ENCODE peak calls at places on chromosome X, in nine cellular contexts. H, F, A, I, J, V, E, T and Y are unnamed samples.

GRCh38 chrX:131752493-131753198 is 208.8 kb downstream of the OR13H1 start:
- DNase-seq in H (peak; percentile 90), F (no peak), A (peak; percentile 64), I (peak; percentile 84), J (no peak), V (peak; percentile 76), E (no peak), T (no peak), Y (peak; percentile 86)

GRCh38 chrX:51047950-51048349 is 137.4 kb downstream of the BMP15 start:
- DNase-seq in H (no peak), F (no peak), A (no peak), I (no peak), J (no peak), V (no peak), E (peak; percentile 14), T (no peak), Y (no peak)

GRCh38 chrX:13667940-13668339 is 15.0 kb downstream of the TCEANC start:
- DNase-seq in H (no peak), F (no peak), A (no peak), I (no peak), J (no peak), V (no peak), E (no peak), T (no peak), Y (no peak)

GRCh38 chrX:2385224-2385623 is 115.6 kb downstream of the DHRSX start:
- DNase-seq in H (no peak), F (no peak), A (no peak), I (no peak), J (no peak), V (no peak), E (peak; percentile 64), T (no peak), Y (no peak)

GRCh38 chrX:10137516-10137915 is 19.3 kb upstream of the CLCN4 start:
- DNase-seq in H (no peak), F (no peak), A (no peak), I (no peak), J (no peak), V (no peak), E (no peak), T (no peak), Y (no peak)

GRCh38 chrX:71607488-71607887 is 10.8 kb downstream of the CXCR3 start:
- DNase-seq in H (no peak), F (no peak), A (no peak), I (no peak), J (no peak), V (no peak), E (no peak), T (no peak), Y (no peak)

GRCh38 chrX:139382529-139382928 is 148.0 kb upstream of the F9 start:
- DNase-seq in H (no peak), F (no peak), A (no peak), I (no peak), J (no peak), V (no peak), E (no peak), T (peak; percentile 45), Y (no peak)

GRCh38 chrX:10021461-10022272 is 54.5 kb downstream of the CLDN34 start:
- DNase-seq in H (no peak), F (no peak), A (no peak), I (no peak), J (no peak), V (no peak), E (peak; percentile 55), T (no peak), Y (no peak)

GRCh38 chrX:49176421-49177326 is 5.0 kb downstream of the PLP2 start:
- DNase-seq in H (no peak), F (no peak), A (no peak), I (no peak), J (no peak), V (no peak), E (no peak), T (no peak), Y (peak; percentile 51)

GRCh38 chrX:103656623-103657022 is 27.8 kb downstream of the TCEAL1 start:
- DNase-seq in H (no peak), F (no peak), A (no peak), I (no peak), J (no peak), V (no peak), E (no peak), T (no peak), Y (no peak)

GRCh38 chrX:44637282-44637681 is 94.6 kb upstream of the FUNDC1 start:
- DNase-seq in H (no peak), F (no peak), A (no peak), I (no peak), J (no peak), V (no peak), E (no peak), T (no peak), Y (no peak)

GRCh38 chrX:23952984-23953907 is 45.4 kb downstream of the CXorf58 start:
- DNase-seq in H (no peak), F (no peak), A (peak; percentile 9), I (peak; percentile 58), J (no peak), V (peak; percentile 35), E (peak; percentile 76), T (no peak), Y (no peak)

DNA sequence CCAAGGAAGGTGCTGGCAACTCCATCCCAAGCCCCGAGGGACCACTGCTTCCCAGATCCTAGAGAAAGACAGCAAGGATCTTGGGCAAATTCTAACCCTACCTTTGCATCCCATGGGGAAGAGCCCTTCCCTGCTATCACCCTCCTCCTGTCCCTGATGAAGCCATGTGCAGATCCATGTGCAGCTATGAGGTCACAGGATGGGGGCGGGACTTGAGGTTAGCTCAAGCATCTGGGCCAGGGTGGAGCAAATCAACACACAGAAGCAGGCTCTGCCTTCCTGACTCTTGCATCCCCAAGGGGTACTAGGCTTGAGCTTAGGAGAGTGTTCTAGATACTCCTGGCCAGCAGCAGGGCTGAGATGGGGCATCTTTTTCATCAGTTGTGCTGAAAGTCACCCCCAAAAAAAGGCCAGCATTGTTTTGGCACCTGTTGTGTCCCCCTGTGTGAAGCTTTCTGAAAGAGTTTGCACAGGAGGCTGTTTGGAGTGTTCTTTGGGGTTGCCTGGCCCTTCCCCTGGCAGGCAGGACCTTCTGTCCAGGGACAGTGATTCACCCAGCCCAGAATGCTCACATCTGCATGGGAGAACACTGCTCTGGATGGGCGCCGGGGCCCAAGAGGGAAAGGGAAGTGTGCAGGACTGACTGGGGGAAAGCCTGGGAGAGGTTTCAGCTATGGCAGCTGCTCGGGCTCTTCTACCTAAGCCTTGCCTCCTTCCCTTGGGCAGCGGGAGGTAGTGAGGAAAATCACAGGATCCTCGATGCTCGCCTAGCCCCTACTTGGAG is 50.8 kb downstream of the PRPS1 start:
- DNase-seq in H (peak; percentile 49), F (peak; percentile 76), A (peak; percentile 68), I (peak; percentile 87), J (peak; percentile 66), V (peak; percentile 39), E (no peak), T (no peak), Y (peak; percentile 56)
- H3K4me1 ChIP-seq in H (peaks cover 4% of the 10 kb centered on the region), F (no peaks in the 10 kb centered on the region), A (peaks cover 49% of the 10 kb centered on the region), I (peaks cover 62% of the 10 kb centered on the region), J (peaks cover 47% of the 10 kb centered on the region), V (peaks cover 25% of the 10 kb centered on the region), E (peaks cover 1% of the 10 kb centered on the region), T (no peaks in the 10 kb centered on the region), Y (peaks cover 6% of the 10 kb centered on the region)

GRCh38 chrX:20431486-20431885 is 164.8 kb upstream of the RPS6KA3 start:
- DNase-seq in H (no peak), F (no peak), A (no peak), I (no peak), J (no peak), V (no peak), E (no peak), T (no peak), Y (no peak)

GRCh38 chrX:20432048-20432447 is 165.3 kb upstream of the RPS6KA3 start:
- DNase-seq in H (no peak), F (no peak), A (no peak), I (no peak), J (no peak), V (no peak), E (no peak), T (no peak), Y (no peak)

GRCh38 chrX:20435913-20436312 is 169.2 kb upstream of the RPS6KA3 start:
- DNase-seq in H (no peak), F (no peak), A (no peak), I (no peak), J (no peak), V (no peak), E (no peak), T (no peak), Y (no peak)

GRCh38 chrX:20432746-20433374 is 166.2 kb upstream of the RPS6KA3 start:
- DNase-seq in H (no peak), F (no peak), A (no peak), I (no peak), J (no peak), V (no peak), E (no peak), T (no peak), Y (no peak)

DNA sequence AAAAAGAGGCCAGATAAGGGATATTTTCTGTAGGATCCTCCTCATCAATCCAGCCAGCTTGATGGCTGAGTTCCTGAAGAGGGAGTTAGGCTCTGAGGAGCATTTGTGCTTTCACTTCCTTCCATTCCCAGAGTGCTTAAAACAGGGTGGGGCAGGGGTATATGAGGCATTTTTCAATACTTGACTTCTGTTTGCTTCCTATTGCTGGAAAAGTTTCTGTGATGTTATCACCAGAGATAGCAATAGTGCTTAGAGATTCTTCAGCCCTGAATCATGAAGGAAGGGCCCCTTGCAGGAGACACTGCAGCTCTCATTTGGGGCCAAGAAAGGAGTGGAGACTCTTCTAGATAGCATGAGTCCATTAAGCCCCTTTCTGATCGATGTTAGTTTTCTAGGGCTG is 166.7 kb upstream of the RPS6KA3 start:
- DNase-seq in H (no peak), F (no peak), A (no peak), I (no peak), J (no peak), V (no peak), E (no peak), T (no peak), Y (no peak)
- H3K4me1 ChIP-seq in H (no peaks in the 10 kb centered on the region), F (no peaks in the 10 kb centered on the region), A (peaks cover 10% of the 10 kb centered on the region), I (peaks cover 58% of the 10 kb centered on the region), J (no peaks in the 10 kb centered on the region), V (peaks cover 13% of the 10 kb centered on the region), E (no peaks in the 10 kb centered on the region), T (no peaks in the 10 kb centered on the region), Y (no peaks in the 10 kb centered on the region)

GRCh38 chrX:39755152-39756032 is 342.4 kb downstream of the BCOR start:
- DNase-seq in H (peak; percentile 77), F (peak; percentile 72), A (no peak), I (no peak), J (peak; percentile 77), V (no peak), E (peak; percentile 86), T (peak; percentile 86), Y (peak; percentile 49)
- H3K4me1 ChIP-seq in H (peaks cover 3% of the 10 kb centered on the region), F (no peaks in the 10 kb centered on the region), A (no peaks in the 10 kb centered on the region), I (no peaks in the 10 kb centered on the region), J (peaks cover 17% of the 10 kb centered on the region), V (no peaks in the 10 kb centered on the region), E (no peaks in the 10 kb centered on the region), T (peaks cover 16% of the 10 kb centered on the region), Y (no peaks in the 10 kb centered on the region)

DNA sequence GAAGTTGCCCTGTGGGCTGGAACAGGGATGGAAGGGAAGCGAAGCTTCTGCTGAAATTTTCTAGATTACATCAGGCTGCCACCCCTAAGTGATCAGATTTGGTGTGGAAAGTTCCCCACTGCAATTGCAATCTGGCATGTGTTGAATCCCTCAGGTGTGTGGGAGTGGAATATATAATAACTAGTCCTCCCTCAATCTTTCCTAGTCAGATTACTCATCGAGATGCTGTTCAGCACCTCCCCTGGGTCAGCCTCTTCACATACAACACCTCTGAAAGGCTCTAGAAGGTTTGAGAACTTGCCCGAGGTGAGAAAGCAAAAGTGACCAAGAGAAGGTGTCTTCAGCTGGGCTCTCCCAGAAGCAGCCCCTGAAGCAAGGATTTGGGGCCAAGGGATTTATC is 336.8 kb downstream of the BCOR start:
- DNase-seq in H (no peak), F (no peak), A (no peak), I (no peak), J (no peak), V (no peak), E (no peak), T (no peak), Y (no peak)
- H3K4me1 ChIP-seq in H (peaks cover 2% of the 10 kb centered on the region), F (no peaks in the 10 kb centered on the region), A (no peaks in the 10 kb centered on the region), I (peaks cover 7% of the 10 kb centered on the region), J (peaks cover 7% of the 10 kb centered on the region), V (no peaks in the 10 kb centered on the region), E (peaks cover 3% of the 10 kb centered on the region), T (peaks cover 13% of the 10 kb centered on the region), Y (no peaks in the 10 kb centered on the region)